ENCODE peak calls at places on chromosome 16, in nine cellular contexts. M is fibroblast of pulmonary artery, C is left ventricle myocardium inferior, N is thoracic aorta, G is astrocyte, P is PC-9, K is GM12865, Q is AG10803, Z is ascending aorta. S is an unnamed sample.

GRCh38 chr16:66263973-66264310 is 102.5 kb upstream of the CDH5 start:
- DNase-seq in M (no peak), C (no peak), N (no peak), G (no peak), P (no peak), K (no peak), Q (no peak), Z (no peak), S (no peak)

GRCh38 chr16:8537691-8538342 is 52.5 kb downstream of the TMEM114 start:
- DNase-seq in M (no peak), C (no peak), N (no peak), G (no peak), P (no peak), K (no peak), Q (no peak), Z (no peak), S (no peak)

GRCh38 chr16:15032547-15033308 is 23.1 kb downstream of the NTAN1 start:
- DNase-seq in M (peak), C (no peak), N (no peak), G (peak), P (peak), K (no peak), Q (no peak), Z (no peak), S (no peak)

GRCh38 chr16:12178251-12178990 is 201.9 kb downstream of the SNX29 start:
- DNase-seq in M (peak), C (peak), N (no peak), G (peak), P (no peak), K (no peak), Q (peak), Z (no peak), S (no peak)

GRCh38 chr16:64951193-64951592 is 170.7 kb downstream of the CDH11 start:
- DNase-seq in M (no peak), C (no peak), N (no peak), G (no peak), P (no peak), K (peak), Q (no peak), Z (no peak), S (no peak)

GRCh38 chr16:64351116-64351515 is 770.7 kb downstream of the CDH11 start:
- DNase-seq in M (no peak), C (no peak), N (no peak), G (no peak), P (no peak), K (no peak), Q (no peak), Z (no peak), S (no peak)

GRCh38 chr16:76474048-76474447 is 196.8 kb downstream of the CNTNAP4 start:
- DNase-seq in M (no peak), C (no peak), N (no peak), G (no peak), P (no peak), K (no peak), Q (no peak), Z (no peak), S (no peak)

GRCh38 chr16:81071816-81072215 is 5.2 kb downstream of the C16orf46 start:
- DNase-seq in M (peak), C (no peak), N (no peak), G (no peak), P (peak), K (peak), Q (no peak), Z (no peak), S (no peak)

GRCh38 chr16:3135120-3135715 is 389 bp downstream of the ZNF213 start:
- DNase-seq in M (no peak), C (no peak), N (no peak), G (no peak), P (no peak), K (no peak), Q (no peak), Z (no peak), S (no peak)

GRCh38 chr16:72819345-72819744 is 228.6 kb downstream of the ZFHX3 start:
- DNase-seq in M (peak), C (no peak), N (no peak), G (peak), P (no peak), K (no peak), Q (peak), Z (no peak), S (no peak)

GRCh38 chr16:85860413-85861094 is 38.4 kb upstream of the IRF8 start:
- DNase-seq in M (no peak), C (no peak), N (no peak), G (no peak), P (no peak), K (peak), Q (no peak), Z (no peak), S (no peak)

GRCh38 chr16:47182318-47182717 is 38.6 kb upstream of the NETO2 start:
- DNase-seq in M (no peak), C (no peak), N (no peak), G (no peak), P (no peak), K (no peak), Q (no peak), Z (no peak), S (no peak)

GRCh38 chr16:79286646-79287423 is 313.7 kb downstream of the MAF start:
- DNase-seq in M (no peak), C (peak), N (no peak), G (no peak), P (no peak), K (peak), Q (no peak), Z (no peak), S (peak)

GRCh38 chr16:30122621-30123160 is 329 bp downstream of the MAPK3 start:
- DNase-seq in M (no peak), C (no peak), N (no peak), G (no peak), P (no peak), K (no peak), Q (no peak), Z (peak), S (no peak)

GRCh38 chr16:12146966-12147365 is 170.4 kb downstream of the SNX29 start:
- DNase-seq in M (no peak), C (no peak), N (no peak), G (no peak), P (no peak), K (no peak), Q (peak), Z (no peak), S (no peak)

GRCh38 chr16:27382187-27382855 is 19.7 kb upstream of the IL21R start:
- DNase-seq in M (no peak), C (no peak), N (no peak), G (no peak), P (no peak), K (no peak), Q (no peak), Z (peak), S (no peak)

GRCh38 chr16:57786632-57787518 is 15.4 kb downstream of the KIFC3 start:
- DNase-seq in M (no peak), C (peak), N (no peak), G (no peak), P (no peak), K (no peak), Q (no peak), Z (peak), S (peak)

GRCh38 chr16:2156849-2157224 is 1.3 kb downstream of the TRAF7 start:
- DNase-seq in M (no peak), C (no peak), N (no peak), G (no peak), P (no peak), K (no peak), Q (no peak), Z (no peak), S (no peak)

GRCh38 chr16:66930189-66930588 is 4.0 kb downstream of the CIAO2B start:
- DNase-seq in M (peak), C (no peak), N (no peak), G (peak), P (peak), K (no peak), Q (peak), Z (no peak), S (no peak)

GRCh38 chr16:70159355-70160348 is 13.9 kb upstream of the CLEC18C start:
- DNase-seq in M (no peak), C (no peak), N (no peak), G (peak), P (peak), K (no peak), Q (no peak), Z (no peak), S (no peak)

GRCh38 chr16:9225527-9226316 is 134.3 kb downstream of the HAPSTR1 start:
- DNase-seq in M (peak), C (no peak), N (no peak), G (no peak), P (no peak), K (peak), Q (peak), Z (no peak), S (no peak)

GRCh38 chr16:8966781-8967436 is 3.2 kb upstream of the USP7 start:
- DNase-seq in M (no peak), C (no peak), N (no peak), G (no peak), P (no peak), K (no peak), Q (no peak), Z (no peak), S (no peak)

GRCh38 chr16:87550510-87550961 is 51.8 kb upstream of the JPH3 start:
- DNase-seq in M (no peak), C (peak), N (no peak), G (no peak), P (no peak), K (peak), Q (no peak), Z (no peak), S (peak)

GRCh38 chr16:86467490-86467889 is 42.8 kb upstream of the FOXF1 start:
- DNase-seq in M (no peak), C (no peak), N (no peak), G (no peak), P (no peak), K (no peak), Q (no peak), Z (no peak), S (no peak)

GRCh38 chr16:73065617-73066313 is 17.8 kb upstream of the ZFHX3 start:
- DNase-seq in M (no peak), C (peak), N (no peak), G (no peak), P (no peak), K (no peak), Q (no peak), Z (no peak), S (no peak)

GRCh38 chr16:24071990-24072389 is 184.1 kb upstream of the CACNG3 start:
- DNase-seq in M (no peak), C (no peak), N (no peak), G (no peak), P (no peak), K (no peak), Q (no peak), Z (peak), S (no peak)

GRCh38 chr16:24073321-24073720 is 182.8 kb upstream of the CACNG3 start:
- DNase-seq in M (no peak), C (no peak), N (no peak), G (no peak), P (no peak), K (no peak), Q (no peak), Z (no peak), S (no peak)

GRCh38 chr16:24074574-24074973 is 181.6 kb upstream of the CACNG3 start:
- DNase-seq in M (no peak), C (no peak), N (no peak), G (no peak), P (no peak), K (no peak), Q (no peak), Z (no peak), S (no peak)

GRCh38 chr16:24069036-24069590 is 187.0 kb upstream of the CACNG3 start:
- DNase-seq in M (no peak), C (no peak), N (no peak), G (no peak), P (no peak), K (no peak), Q (no peak), Z (peak), S (no peak)

DNA sequence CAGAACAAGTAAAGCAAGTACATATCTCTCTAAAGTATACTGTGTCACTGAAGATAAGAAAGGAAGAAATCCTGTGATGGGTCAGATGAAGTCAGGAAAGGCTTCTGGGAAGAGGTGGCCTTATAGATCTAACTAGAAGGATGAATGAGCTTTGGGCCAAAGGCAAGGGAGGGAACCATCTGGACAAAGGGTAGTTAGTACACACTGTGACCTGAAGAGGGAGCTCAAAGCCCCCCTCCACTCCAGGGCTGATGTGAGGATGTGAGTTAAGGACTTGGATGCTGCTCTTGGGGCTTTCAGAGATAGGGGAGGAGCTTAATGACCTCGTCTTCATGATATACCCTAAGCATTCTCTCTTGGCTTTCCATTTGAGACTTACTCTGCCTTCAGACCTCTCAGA is 185.3 kb upstream of the CACNG3 start:
- DNase-seq in M (peak), C (no peak), N (no peak), G (peak), P (no peak), K (peak), Q (peak), Z (peak), S (no peak)
- TF ChIP-seq CTCF in M (peak), C (peak), N (no peak), G (peak), P (peak), K (peak), Q (peak), Z (no peak), S (no peak)

DNA sequence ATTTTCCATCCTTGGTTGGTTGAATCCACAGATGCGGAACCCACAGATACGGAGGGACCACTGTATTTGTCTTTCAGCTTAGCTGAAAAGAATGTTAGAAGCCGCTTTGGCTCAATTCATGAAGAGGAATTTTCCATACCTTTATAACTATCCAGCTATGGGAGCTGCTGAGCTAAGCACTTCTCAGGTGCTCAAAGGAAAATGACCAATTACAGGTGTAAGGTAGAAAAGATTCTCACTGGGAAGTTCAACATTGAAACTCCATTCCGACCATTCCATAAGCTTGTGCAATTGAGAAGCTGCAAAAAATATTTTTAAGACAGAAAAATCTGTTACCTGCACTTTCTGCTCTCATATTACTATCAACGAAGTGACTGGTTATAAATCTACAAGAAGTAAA is 2.7 kb downstream of the AHSP start:
- DNase-seq in M (no peak), C (no peak), N (no peak), G (no peak), P (no peak), K (no peak), Q (no peak), Z (no peak), S (no peak)
- H3K4me3 ChIP-seq in M (no peak), C (no peak), N (no peak), G (no peak), P (no peak), K (no peak), Q (no peak), Z (no peak), S (no peak)

DNA sequence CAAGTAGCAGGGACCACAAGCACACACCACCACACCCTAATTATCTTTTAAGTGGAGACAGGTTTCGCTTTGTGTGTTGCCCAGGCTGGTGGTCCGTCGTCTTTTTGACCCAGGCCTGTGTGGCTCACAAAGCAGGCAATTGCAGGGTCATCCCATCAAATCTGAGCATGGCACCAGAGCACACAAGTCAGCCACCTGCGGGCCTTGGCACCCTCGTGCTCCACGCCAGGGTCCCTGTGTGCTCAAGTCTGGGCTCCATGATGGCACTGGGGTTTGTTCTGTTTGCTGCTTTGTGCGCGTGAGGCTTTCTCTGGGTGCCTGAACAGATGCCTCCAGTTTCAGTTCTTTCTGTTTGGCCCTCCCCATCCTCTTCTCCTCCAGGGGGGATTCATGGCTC is 2.4 kb upstream of the CAPN15 start:
- DNase-seq in M (no peak), C (no peak), N (no peak), G (no peak), P (no peak), K (no peak), Q (no peak), Z (no peak), S (no peak)
- TF ChIP-seq CTCF in M (no peak), C (no peak), N (no peak), G (no peak), P (no peak), K (no peak), Q (no peak), Z (no peak), S (no peak)

GRCh38 chr16:84832488-84833141 is 12.8 kb downstream of the CRISPLD2 start:
- DNase-seq in M (peak), C (peak), N (peak), G (peak), P (no peak), K (no peak), Q (peak), Z (peak), S (peak)
- H3K4me3 ChIP-seq in M (peak), C (peak), N (no peak), G (no peak), P (no peak), K (no peak), Q (peak), Z (no peak), S (peak)

GRCh38 chr16:17258077-17258599 is 212.6 kb downstream of the XYLT1 start:
- DNase-seq in M (no peak), C (no peak), N (no peak), G (no peak), P (no peak), K (no peak), Q (no peak), Z (no peak), S (no peak)
- TF ChIP-seq CTCF in M (no peak), C (no peak), N (no peak), G (no peak), P (no peak), K (no peak), Q (no peak), Z (no peak), S (no peak)

GRCh38 chr16:31213877-31214704 is at the start of gene TRIM72:
- DNase-seq in M (no peak), C (no peak), N (no peak), G (no peak), P (no peak), K (no peak), Q (no peak), Z (no peak), S (no peak)
- H3K4me3 ChIP-seq in M (peak), C (peak), N (peak), G (peak), P (no peak), K (no peak), Q (peak), Z (peak), S (peak)

DNA sequence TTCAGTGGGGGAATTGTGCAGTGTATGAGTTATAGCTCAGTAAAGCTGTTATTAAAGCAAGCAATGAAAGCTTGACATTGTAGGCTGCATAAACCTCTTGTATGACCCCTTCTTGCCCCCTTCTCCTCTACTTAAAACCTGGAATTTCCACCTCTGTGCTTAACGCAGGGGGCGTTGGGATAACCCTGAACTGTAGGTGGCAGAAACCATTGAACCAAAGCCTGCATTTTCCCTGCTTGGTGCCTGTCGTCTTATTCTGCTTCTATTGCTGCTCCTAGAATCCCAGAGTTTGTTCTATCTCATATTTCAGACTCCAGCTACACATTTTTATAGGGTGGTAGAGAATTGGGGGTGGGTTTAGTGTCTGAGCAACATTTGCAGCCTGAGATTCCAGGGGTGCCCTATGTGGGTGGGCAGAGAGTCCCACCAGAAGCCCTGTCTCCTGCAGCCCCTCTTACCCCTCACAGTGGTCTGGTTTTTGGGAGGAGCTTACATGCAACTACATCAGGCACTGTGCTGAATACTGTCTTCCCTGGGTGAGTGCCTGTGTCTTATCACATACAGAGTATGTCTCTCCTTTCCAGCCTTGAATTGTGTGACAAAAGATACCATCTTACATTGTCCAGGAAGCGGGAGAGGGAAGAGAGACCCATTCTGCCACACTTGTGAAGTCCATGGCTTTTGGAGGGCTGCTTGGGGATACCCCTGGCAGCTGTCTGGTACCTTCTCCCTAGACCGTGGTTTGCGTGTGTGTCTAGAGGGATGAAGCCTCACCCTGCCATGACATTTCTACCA is 407.7 kb upstream of the EEF2KMT start:
- DNase-seq in M (no peak), C (no peak), N (no peak), G (no peak), P (no peak), K (no peak), Q (no peak), Z (no peak), S (no peak)
- TF ChIP-seq CTCF in M (no peak), C (no peak), N (no peak), G (no peak), P (no peak), K (no peak), Q (no peak), Z (no peak), S (no peak)

GRCh38 chr16:10579575-10579964 is 828 bp downstream of the EMP2 start:
- DNase-seq in M (no peak), C (no peak), N (no peak), G (no peak), P (no peak), K (no peak), Q (no peak), Z (no peak), S (no peak)
- H3K4me3 ChIP-seq in M (peak), C (peak), N (peak), G (peak), P (peak), K (no peak), Q (peak), Z (peak), S (peak)

DNA sequence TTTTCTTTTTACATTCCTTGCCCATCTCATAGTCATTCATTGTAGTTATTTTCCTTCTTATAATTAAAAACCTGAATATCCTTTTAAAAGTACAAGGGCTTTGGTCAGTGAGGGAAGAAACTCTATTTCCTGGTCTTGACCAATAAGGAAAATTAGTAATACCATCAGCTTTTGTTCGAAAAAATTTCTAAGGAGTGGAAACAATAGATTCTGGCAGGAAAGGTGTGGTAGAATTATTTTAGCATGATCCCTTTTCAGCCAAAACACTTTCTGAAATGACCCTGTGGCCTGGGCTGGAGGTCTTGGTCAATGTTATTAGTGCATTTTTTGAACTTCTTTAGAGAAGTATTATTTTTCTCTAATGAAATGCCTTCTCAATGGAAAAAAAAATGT is 36.6 kb downstream of the IQCK start:
- DNase-seq in M (no peak), C (no peak), N (no peak), G (no peak), P (peak), K (no peak), Q (no peak), Z (peak), S (no peak)
- TF ChIP-seq CTCF in M (no peak), C (no peak), N (no peak), G (no peak), P (no peak), K (no peak), Q (no peak), Z (no peak), S (no peak)

S was measured in ovary.